ENCODE peak calls at places on chromosome 11, in eight cellular contexts. B is heart right ventricle; L is colonic mucosa; V is tibial nerve; S is mesendoderm; I is neural progenitor cell; K is heart left ventricle; D is CD4-positive, CD25-positive, alpha-beta regulatory T cell. A is an unnamed sample. For H3K4me1, the result is how much of the 10 kb centered on the place peaks cover.

GRCh38 chr11:20360650-20361049 is 2.9 kb upstream of the HTATIP2 start:
- DNase-seq in B (no peak), L (no peak), V (no peak), S (no peak), I (no peak), K (no peak), D (peak), A (no peak)

GRCh38 chr11:27839226-27839913 is 139.1 kb upstream of the BDNF start:
- DNase-seq in B (no peak), L (no peak), V (no peak), S (peak), I (no peak), K (no peak), D (no peak), A (no peak)

GRCh38 chr11:94794287-94795168 is 26.4 kb downstream of the AMOTL1 start:
- DNase-seq in B (peak), L (no peak), V (no peak), S (no peak), I (no peak), K (peak), D (no peak), A (no peak)

GRCh38 chr11:32210601-32211000 is 119.7 kb downstream of the RCN1 start:
- DNase-seq in B (no peak), L (no peak), V (no peak), S (no peak), I (no peak), K (no peak), D (no peak), A (no peak)

GRCh38 chr11:6705905-6706535 is 22.9 kb upstream of the MRPL17 start:
- DNase-seq in B (no peak), L (peak), V (peak), S (peak), I (peak), K (no peak), D (peak), A (peak)

GRCh38 chr11:56910785-56911184 is 77.9 kb upstream of the OR5AK2 start:
- DNase-seq in B (no peak), L (no peak), V (no peak), S (no peak), I (no peak), K (no peak), D (no peak), A (no peak)

GRCh38 chr11:112620621-112621394 is 340.4 kb upstream of the NCAM1 start:
- DNase-seq in B (no peak), L (no peak), V (no peak), S (peak), I (no peak), K (no peak), D (no peak), A (no peak)

GRCh38 chr11:67290801-67291200 is 1.7 kb downstream of the ANKRD13D start:
- DNase-seq in B (peak), L (no peak), V (no peak), S (no peak), I (no peak), K (no peak), D (no peak), A (no peak)

GRCh38 chr11:6404341-6405038 is 14.2 kb downstream of the SMPD1 start:
- DNase-seq in B (no peak), L (no peak), V (no peak), S (no peak), I (peak), K (no peak), D (no peak), A (no peak)

GRCh38 chr11:122104381-122104780 is 11.6 kb downstream of the BLID start:
- DNase-seq in B (no peak), L (no peak), V (no peak), S (no peak), I (no peak), K (no peak), D (no peak), A (no peak)

GRCh38 chr11:44936527-44936926 is 14.2 kb downstream of the TP53I11 start:
- DNase-seq in B (peak), L (peak), V (peak), S (peak), I (peak), K (peak), D (peak), A (peak)

GRCh38 chr11:46050065-46050464 is 71.2 kb downstream of the PHF21A start:
- DNase-seq in B (no peak), L (no peak), V (no peak), S (peak), I (peak), K (no peak), D (no peak), A (no peak)

GRCh38 chr11:60845338-60845737 is 3.4 kb downstream of the CCDC86 start:
- DNase-seq in B (no peak), L (no peak), V (no peak), S (no peak), I (no peak), K (no peak), D (no peak), A (no peak)

GRCh38 chr11:60842688-60843605 is 1.0 kb downstream of the CCDC86 start:
- DNase-seq in B (no peak), L (peak), V (no peak), S (no peak), I (no peak), K (no peak), D (no peak), A (no peak)

GRCh38 chr11:60844870-60845221 is 2.9 kb downstream of the CCDC86 start:
- DNase-seq in B (no peak), L (no peak), V (no peak), S (no peak), I (no peak), K (no peak), D (no peak), A (no peak)

GRCh38 chr11:60841797-60842687 is at the start of gene CCDC86:
- DNase-seq in B (peak), L (peak), V (peak), S (peak), I (peak), K (peak), D (peak), A (peak)

DNA sequence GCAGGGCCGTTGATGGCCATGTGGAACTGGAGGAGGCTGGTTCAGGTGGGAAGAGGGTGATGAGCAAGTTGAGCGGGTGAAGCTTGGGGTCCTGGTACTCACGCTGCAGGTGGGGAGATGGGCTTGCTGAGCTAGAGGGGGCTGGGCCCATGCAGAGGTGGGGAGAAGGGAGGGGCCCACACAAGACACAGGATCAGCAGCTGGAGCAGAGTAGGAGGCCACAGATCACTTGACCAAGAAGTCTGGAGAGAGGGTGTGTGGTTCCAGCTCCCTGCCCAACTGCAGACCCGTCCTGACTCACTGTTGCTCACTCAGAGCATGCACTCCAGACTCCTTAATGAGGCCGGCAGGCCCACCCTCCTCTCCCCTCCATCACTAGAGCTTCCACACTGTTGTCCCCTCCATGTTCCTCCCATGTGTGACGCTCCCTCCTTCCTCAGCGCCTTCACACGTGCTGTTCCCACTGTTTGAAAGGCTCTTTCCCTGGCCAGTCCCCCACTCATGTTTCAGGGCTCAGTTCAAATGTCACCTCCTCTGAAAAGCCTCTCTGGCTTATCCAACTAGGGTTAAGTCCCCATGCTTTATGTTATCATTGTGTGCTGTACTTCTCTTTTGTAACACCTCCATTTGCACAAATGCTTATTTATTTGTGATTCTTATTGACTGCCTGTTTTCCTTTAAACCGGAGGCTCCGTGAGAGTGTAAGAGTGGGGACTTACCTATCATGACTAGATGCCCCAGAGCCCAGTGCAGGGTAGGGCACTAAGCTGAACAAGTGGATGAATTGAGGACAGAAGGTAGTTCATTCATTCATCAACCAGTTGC is 2.3 kb downstream of the CCDC86 start:
- DNase-seq in B (no peak), L (no peak), V (no peak), S (no peak), I (no peak), K (no peak), D (no peak), A (no peak)
- H3K4me3 ChIP-seq in B (peak), L (no peak), V (peak), S (peak), I (peak), K (no peak), D (peak), A (no peak)

DNA sequence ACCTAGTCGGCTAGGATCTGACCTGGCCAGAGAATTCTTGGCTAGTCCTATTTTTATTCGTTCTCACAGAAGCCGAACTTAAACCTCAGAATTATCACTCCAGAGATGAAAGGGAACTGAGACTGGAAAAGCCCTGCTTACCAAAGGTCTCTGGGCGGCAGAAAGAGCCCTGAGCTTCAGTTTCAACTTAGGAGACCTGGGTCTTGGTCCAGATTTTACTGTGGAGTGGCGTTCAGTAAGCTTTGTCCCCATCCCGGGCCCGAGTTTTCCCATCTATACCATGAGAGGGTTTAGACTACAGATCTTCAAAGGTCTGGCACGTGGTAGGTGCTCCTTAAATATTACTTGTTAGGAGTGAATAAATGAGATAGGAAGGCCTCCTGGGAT is 529 bp downstream of the NEU3 start:
- DNase-seq in B (no peak), L (peak), V (no peak), S (no peak), I (peak), K (no peak), D (no peak), A (no peak)
- H3K27ac ChIP-seq in B (peak), L (no peak), V (peak), S (peak), I (no peak), K (peak), D (peak), A (no peak)

DNA sequence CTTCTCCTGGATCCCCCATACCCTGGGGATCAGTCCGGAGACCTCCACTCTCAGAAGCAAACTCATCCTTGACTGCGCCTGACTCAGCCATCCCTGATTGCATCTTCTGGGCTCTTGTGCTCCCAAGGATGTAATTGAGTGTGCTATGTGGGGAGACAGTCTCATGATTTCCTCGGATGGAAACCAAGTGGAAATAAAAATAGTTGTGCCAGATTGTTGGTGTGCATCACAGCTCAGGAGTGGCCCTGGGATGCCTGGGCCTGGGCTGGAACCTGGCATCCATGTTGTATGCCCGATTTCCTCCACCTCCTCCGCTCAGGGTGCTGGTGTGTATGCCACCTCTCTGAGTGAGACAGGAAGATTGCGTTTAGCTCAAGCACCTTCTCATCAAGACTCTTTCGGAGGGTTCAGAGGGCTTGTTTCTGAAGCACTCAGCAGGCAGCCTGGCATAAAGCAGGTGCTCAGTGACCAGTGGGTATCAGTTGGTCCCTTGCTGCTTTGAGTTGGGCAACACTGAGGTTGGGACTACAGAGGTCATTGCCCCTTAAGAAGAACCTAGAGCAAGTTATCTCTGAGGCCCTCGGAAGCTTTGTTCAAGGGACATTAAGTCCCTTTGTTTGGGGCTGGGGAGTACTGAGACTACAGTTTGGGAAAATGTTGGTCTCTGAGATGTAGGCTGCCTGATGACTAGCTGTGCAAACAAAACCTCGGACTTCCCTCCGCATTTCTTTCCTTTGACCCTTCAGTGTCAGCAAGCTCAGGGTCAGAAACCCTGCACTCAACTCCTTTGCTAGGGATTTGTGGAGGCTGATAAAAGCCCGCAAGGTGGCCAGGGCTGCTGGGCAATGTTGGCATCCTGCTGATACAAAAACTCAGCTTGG is 24.8 kb upstream of the MICAL2 start:
- DNase-seq in B (no peak), L (no peak), V (no peak), S (no peak), I (no peak), K (no peak), D (no peak), A (no peak)
- H3K4me1 ChIP-seq in B (under half), L (under half), V (under half), S (under half), I (under half), K (half or more), D (under half), A (under half)

DNA sequence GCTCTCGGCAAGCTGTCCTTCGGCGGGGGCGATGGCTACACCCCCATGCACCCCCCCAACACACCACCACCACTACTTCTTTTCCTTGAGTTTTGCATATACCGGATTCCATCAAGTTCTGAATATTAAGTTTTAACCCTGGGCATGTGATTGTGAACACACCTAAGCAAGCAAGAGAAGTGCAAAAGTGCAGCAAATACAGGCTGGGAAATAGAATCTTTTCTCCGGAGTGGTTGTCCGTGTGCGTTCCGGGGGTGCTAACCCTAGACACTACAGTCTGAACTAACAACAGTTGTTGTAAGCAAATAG is 568 bp downstream of the PRSS23 start:
- DNase-seq in B (no peak), L (no peak), V (no peak), S (no peak), I (no peak), K (no peak), D (no peak), A (no peak)
- H3K4me3 ChIP-seq in B (peak), L (peak), V (peak), S (no peak), I (peak), K (peak), D (no peak), A (peak)

GRCh38 chr11:86179646-86180064 is 64.9 kb upstream of the EED start:
- DNase-seq in B (no peak), L (no peak), V (no peak), S (no peak), I (no peak), K (no peak), D (no peak), A (no peak)

GRCh38 chr11:86180860-86181259 is 63.7 kb upstream of the EED start:
- DNase-seq in B (no peak), L (no peak), V (no peak), S (no peak), I (no peak), K (no peak), D (no peak), A (no peak)

GRCh38 chr11:86182976-86183584 is 61.5 kb upstream of the EED start:
- DNase-seq in B (no peak), L (peak), V (no peak), S (no peak), I (no peak), K (no peak), D (peak), A (no peak)

GRCh38 chr11:86181379-86181778 is 63.2 kb upstream of the EED start:
- DNase-seq in B (no peak), L (no peak), V (no peak), S (no peak), I (no peak), K (no peak), D (no peak), A (no peak)

DNA sequence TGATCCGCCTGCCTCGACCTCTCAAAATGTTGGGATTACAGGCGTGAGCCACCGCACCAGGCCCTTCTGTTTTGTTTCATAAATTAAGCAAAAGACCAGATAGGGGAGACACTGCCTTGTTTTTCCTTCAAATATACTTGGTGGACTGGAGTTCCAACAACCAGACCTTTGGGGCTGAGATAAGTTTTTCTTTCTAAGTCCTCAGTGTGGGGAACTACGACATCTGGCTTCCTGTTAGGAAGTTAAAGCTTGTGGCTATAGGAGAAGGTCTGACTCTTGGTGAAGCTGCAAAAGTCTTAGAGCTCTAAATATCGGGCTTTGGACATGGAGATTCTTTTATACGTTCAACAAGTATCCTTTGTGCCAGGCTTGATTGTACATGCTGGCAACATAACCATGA is 64.1 kb upstream of the EED start:
- DNase-seq in B (no peak), L (no peak), V (no peak), S (no peak), I (no peak), K (no peak), D (no peak), A (no peak)
- H3K27ac ChIP-seq in B (peak), L (no peak), V (no peak), S (no peak), I (no peak), K (peak), D (no peak), A (no peak)

DNA sequence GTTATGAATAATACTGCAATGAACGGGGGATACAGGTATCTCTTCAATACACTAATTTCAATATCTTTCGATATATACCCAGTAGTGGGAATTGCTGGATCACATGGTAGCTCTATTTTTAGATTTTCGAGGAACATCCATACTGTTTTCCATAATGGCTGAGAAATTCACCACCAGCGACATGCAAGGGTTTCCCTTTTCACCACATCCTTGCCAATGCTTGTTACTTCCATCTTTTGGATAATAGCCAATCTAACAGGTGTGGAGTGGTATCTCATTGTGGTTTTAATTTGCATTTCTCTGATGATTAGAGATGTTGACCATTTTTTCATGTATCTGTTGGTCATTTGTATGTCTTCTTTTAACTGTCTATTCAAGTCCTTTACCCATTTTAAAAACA is 5.9 kb downstream of the IL10RA start:
- DNase-seq in B (no peak), L (no peak), V (no peak), S (no peak), I (no peak), K (no peak), D (no peak), A (no peak)
- H3K4me1 ChIP-seq in B (under half), L (under half), V (under half), S (under half), I (under half), K (under half), D (half or more), A (under half)

A was measured in iPS DF 6.9.